ENCODE peak calls at places on chromosomes 1 and 21, in nine cellular contexts. O, I, S, L, P, G, F, N and Z are unnamed samples. For H3K4me1, the result is how much of the 10 kb centered on the place peaks cover.

GRCh38 chr1:101996830-101997485 is at the start of gene OLFM3:
- DNase-seq in O (no peak), I (no peak), S (no peak), L (peak), P (no peak), G (no peak), F (peak), N (no peak), Z (peak)

GRCh38 chr1:228082260-228082974 is at the start of gene ARF1:
- DNase-seq in O (peak), I (peak), S (peak), L (peak), P (peak), G (peak), F (peak), N (peak), Z (peak)

GRCh38 chr1:208917281-208917680 is 666.2 kb upstream of the CAMK1G start:
- DNase-seq in O (no peak), I (no peak), S (no peak), L (no peak), P (no peak), G (no peak), F (no peak), N (no peak), Z (no peak)

GRCh38 chr1:110424699-110425098 is 17.2 kb upstream of the LAMTOR5 start:
- DNase-seq in O (peak), I (no peak), S (no peak), L (no peak), P (peak), G (no peak), F (no peak), N (no peak), Z (no peak)

GRCh38 chr1:112866151-112866550 is 89.8 kb downstream of the SLC16A1 start:
- DNase-seq in O (no peak), I (no peak), S (peak), L (no peak), P (peak), G (no peak), F (no peak), N (no peak), Z (peak)

GRCh38 chr1:247407978-247408560 is 7.9 kb upstream of the NLRP3 start:
- DNase-seq in O (no peak), I (no peak), S (no peak), L (no peak), P (no peak), G (no peak), F (no peak), N (no peak), Z (no peak)

GRCh38 chr1:60622486-60622885 is 459.9 kb upstream of the NFIA start:
- DNase-seq in O (no peak), I (no peak), S (no peak), L (no peak), P (no peak), G (no peak), F (no peak), N (no peak), Z (peak)

GRCh38 chr1:33914531-33914930 is 50.7 kb downstream of the HMGB4 start:
- DNase-seq in O (no peak), I (no peak), S (no peak), L (no peak), P (no peak), G (no peak), F (no peak), N (no peak), Z (no peak)

GRCh38 chr1:192443616-192444015 is 126.8 kb downstream of the RGS21 start:
- DNase-seq in O (no peak), I (no peak), S (no peak), L (no peak), P (peak), G (no peak), F (no peak), N (no peak), Z (peak)

GRCh38 chr1:17274186-17275170 is 25.6 kb downstream of the PADI3 start:
- DNase-seq in O (no peak), I (no peak), S (peak), L (peak), P (peak), G (peak), F (peak), N (no peak), Z (no peak)

GRCh38 chr1:84809023-84809422 is 84.0 kb downstream of the LPAR3 start:
- DNase-seq in O (no peak), I (no peak), S (no peak), L (no peak), P (no peak), G (no peak), F (no peak), N (no peak), Z (no peak)

GRCh38 chr1:86618358-86618757 is 71.5 kb downstream of the CLCA4 start:
- DNase-seq in O (no peak), I (no peak), S (no peak), L (no peak), P (no peak), G (no peak), F (no peak), N (no peak), Z (no peak)

GRCh38 chr21:41953249-41953830 is 478 bp downstream of the C2CD2 start:
- DNase-seq in O (no peak), I (no peak), S (no peak), L (peak), P (no peak), G (peak), F (peak), N (peak), Z (no peak)

GRCh38 chr1:206427296-206427695 is 43.0 kb upstream of the IKBKE start:
- DNase-seq in O (no peak), I (no peak), S (no peak), L (no peak), P (no peak), G (no peak), F (no peak), N (no peak), Z (no peak)

GRCh38 chr21:33578214-33578613 is 10.3 kb downstream of the DONSON start:
- DNase-seq in O (no peak), I (no peak), S (no peak), L (no peak), P (peak), G (no peak), F (no peak), N (no peak), Z (peak)

GRCh38 chr1:228277491-228278431 is 69.9 kb downstream of the OBSCN start:
- DNase-seq in O (no peak), I (no peak), S (no peak), L (no peak), P (no peak), G (peak), F (peak), N (no peak), Z (no peak)

GRCh38 chr1:240019524-240019923 is 72.2 kb upstream of the FMN2 start:
- DNase-seq in O (no peak), I (no peak), S (no peak), L (no peak), P (no peak), G (no peak), F (no peak), N (no peak), Z (no peak)

GRCh38 chr1:212785871-212786270 is 5.7 kb downstream of the NSL1 start:
- DNase-seq in O (no peak), I (no peak), S (no peak), L (no peak), P (no peak), G (no peak), F (no peak), N (no peak), Z (no peak)

GRCh38 chr1:116163533-116163932 is 52.3 kb downstream of the MAB21L3 start:
- DNase-seq in O (no peak), I (no peak), S (no peak), L (no peak), P (no peak), G (no peak), F (no peak), N (no peak), Z (no peak)

GRCh38 chr1:36307601-36308330 is 1.6 kb downstream of the SH3D21 start:
- DNase-seq in O (no peak), I (no peak), S (no peak), L (no peak), P (no peak), G (peak), F (no peak), N (peak), Z (no peak)
- H3K4me3 ChIP-seq in O (peak), I (no peak), S (no peak), L (no peak), P (peak), G (peak), F (peak), N (peak), Z (peak)

GRCh38 chr1:161161652-161162051 is 2.4 kb downstream of the USP21 start:
- DNase-seq in O (peak), I (no peak), S (no peak), L (no peak), P (no peak), G (no peak), F (no peak), N (no peak), Z (no peak)
- H3K4me1 ChIP-seq in O (under half), I (under half), S (under half), L (under half), P (under half), G (under half), F (half or more), N (under half), Z (under half)

GRCh38 chr21:22438428-22439086 is 1440.3 kb downstream of the NCAM2 start:
- DNase-seq in O (no peak), I (no peak), S (no peak), L (no peak), P (no peak), G (no peak), F (no peak), N (no peak), Z (no peak)
- TF ChIP-seq CTCF in O (no peak), I (no peak), S (no peak), L (no peak), P (no peak), G (peak), F (no peak), N (no peak), Z (no peak)

DNA sequence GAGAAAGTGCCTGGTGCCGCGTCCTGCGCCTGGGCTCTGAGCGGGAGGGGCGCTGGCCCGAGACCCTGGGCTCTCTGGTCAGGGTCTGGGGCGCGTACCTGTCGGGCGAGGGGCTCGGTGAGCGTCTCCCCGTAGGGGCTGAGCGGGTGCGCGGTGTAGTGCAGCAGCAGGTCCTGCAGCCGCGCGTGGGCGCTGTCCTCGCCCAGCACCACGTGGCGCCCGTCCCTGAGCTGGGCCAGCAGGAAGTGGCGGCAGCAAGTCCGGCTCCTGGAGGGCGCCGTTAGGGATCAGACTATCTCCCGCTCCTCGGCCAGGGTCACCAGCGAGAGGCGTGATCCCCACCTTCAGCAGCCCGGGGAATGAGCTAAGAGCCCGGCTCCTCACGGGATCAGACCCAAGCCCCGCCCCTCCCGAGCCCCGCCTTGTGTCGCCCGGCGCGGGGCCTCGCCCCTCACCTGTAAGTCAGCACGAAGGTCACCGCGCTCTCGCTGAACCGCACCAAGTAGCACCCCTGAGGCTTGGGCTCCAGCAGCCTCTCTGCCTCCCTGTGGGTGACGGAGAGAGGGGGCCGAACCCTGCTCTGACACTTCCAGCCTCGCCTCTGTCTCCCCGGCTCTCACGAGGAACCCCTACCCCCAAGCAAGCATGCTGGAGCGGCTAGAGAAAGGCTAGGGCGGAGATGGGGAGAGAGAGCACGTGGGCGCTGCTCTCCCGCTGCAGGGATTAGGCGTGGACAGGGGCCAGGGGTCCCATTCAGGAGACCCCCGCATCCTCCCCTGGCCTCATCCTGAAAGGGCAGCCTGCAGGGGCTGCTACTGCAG is 2.7 kb downstream of the SH2D2A start:
- DNase-seq in O (peak), I (peak), S (peak), L (peak), P (peak), G (peak), F (peak), N (peak), Z (peak)
- H3K4me3 ChIP-seq in O (peak), I (peak), S (peak), L (no peak), P (no peak), G (peak), F (peak), N (peak), Z (peak)

GRCh38 chr1:41534181-41535076 is 49.9 kb upstream of the EDN2 start:
- DNase-seq in O (peak), I (no peak), S (no peak), L (no peak), P (no peak), G (peak), F (peak), N (no peak), Z (no peak)
- H3K4me1 ChIP-seq in O (under half), I (under half), S (under half), L (under half), P (under half), G (under half), F (under half), N (under half), Z (under half)

DNA sequence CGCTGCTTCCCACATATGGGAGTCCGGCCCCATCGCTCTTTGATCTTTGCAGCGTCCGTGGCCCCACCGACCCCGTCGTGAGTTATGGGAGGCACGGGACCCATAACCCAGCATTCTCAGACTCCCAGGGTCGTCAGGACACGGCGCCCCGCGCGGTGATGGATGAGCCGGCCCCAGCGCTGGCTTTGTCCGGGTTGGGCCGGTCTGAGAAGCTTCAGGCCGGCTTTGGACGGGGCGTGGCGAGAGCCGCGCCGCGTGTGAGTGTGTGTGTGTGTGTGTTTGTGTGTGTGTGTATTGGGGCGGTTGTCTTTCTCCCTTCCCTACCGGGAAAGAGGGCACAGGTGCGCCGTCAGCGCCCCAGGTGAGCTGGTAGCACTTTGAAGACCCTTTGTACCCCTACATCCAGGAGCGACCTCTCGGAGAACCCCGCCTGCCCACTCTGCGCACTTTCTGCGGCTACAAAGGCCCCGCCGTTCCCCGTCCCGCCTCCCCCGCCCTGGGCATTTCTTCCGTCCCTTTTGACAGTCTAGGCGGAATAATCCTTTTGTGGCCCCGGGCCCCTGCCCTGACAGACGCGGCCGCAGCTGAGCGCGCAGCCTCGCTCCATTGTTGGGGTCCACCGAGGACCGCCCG is 725 bp upstream of the DRAXIN start:
- DNase-seq in O (no peak), I (no peak), S (no peak), L (no peak), P (no peak), G (no peak), F (no peak), N (no peak), Z (no peak)
- TF ChIP-seq CTCF in O (no peak), I (no peak), S (no peak), L (no peak), P (no peak), G (no peak), F (no peak), N (no peak), Z (no peak)

DNA sequence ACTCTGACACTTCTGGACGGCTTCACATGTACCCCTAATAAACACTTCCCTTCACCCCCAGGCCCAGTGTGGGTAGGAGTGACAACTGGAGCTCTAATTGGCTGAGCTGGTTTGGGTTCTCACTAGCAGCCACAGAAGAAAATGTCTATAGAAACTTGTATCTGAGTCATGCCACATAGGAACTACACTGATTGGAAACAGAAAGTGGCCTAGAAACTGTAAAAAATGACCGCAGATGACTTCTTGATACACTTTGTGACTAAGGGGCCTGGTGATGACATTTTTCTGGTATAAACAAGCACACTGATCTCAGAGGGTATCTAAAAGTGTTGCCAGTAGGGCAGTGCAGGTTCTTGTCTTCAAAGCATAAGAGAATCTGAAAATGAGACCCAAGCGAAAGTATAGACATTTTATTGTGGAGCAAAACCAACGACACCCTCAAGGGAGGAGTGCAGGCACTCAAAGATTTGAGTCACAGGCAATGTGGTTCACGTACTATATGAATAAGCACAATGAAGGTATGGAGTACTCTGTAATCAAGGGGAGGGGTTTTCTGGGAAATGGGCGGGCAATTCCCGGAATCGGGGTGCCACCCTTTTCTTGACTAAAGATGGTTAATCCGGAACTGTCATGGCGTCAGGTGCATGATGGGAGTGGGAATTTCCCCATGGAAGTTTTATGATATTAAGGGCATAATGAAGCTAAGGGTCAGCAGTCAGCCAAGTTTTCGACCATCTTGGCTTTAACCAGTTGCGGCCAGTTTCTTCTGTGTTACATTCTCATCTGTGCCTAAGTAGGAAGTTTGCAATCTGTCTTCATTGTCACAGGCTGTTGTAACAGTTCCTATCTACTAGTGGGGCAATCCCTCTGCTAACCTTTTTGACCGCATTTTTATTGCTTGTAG is at the start of gene AIM2:
- DNase-seq in O (no peak), I (peak), S (no peak), L (peak), P (no peak), G (peak), F (peak), N (no peak), Z (peak)
- H3K4me3 ChIP-seq in O (no peak), I (no peak), S (no peak), L (no peak), P (no peak), G (peak), F (peak), N (no peak), Z (no peak)

GRCh38 chr1:243850368-243851128 is 505 bp upstream of the AKT3 start:
- DNase-seq in O (peak), I (peak), S (peak), L (peak), P (peak), G (peak), F (no peak), N (peak), Z (peak)

GRCh38 chr1:243849089-243850012 is 692 bp downstream of the AKT3 start:
- DNase-seq in O (peak), I (peak), S (peak), L (peak), P (peak), G (peak), F (peak), N (peak), Z (peak)

GRCh38 chr1:243851129-243851756 is 1.2 kb upstream of the AKT3 start:
- DNase-seq in O (no peak), I (peak), S (no peak), L (no peak), P (peak), G (no peak), F (no peak), N (no peak), Z (peak)

GRCh38 chr1:243848165-243849088 is 1.6 kb downstream of the AKT3 start:
- DNase-seq in O (no peak), I (no peak), S (no peak), L (no peak), P (no peak), G (no peak), F (no peak), N (no peak), Z (no peak)

DNA sequence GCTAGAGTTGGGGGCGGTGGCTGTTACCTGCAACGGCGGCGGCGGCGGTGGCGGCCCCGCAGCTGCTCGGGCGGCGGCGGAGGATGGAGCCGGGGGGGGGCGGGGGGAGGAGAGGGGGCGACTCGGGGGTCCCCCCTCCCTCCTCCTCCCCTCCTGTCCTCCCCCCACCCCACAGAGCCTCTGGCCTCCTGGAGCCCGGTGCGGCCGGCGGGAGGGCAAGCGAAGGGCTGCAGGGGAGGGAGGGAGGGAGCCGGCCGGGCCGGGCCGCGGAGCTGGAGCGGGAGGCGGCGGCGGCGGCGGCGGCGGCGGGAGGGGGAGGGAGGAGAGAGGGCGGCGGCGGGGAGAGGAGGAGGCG is at the start of gene AKT3:
- DNase-seq in O (no peak), I (peak), S (no peak), L (peak), P (no peak), G (peak), F (peak), N (peak), Z (no peak)
- H3K4me1 ChIP-seq in O (under half), I (under half), S (under half), L (under half), P (under half), G (under half), F (under half), N (under half), Z (under half)